ENCODE peak calls at places on chromosomes 16 and 17, in ten cellular contexts. One of them, this sample, is unnamed.

GRCh38 chr17:33021731-33022408 is 30.2 kb downstream of the SPACA3 start:
- DNase-seq in NCI-H748 treated with DMSO at 0.1 percent for 48 hours: no peak
- DNase-seq in lower leg skin: no peak
- DNase-seq in activated naive CD4-positive, alpha-beta T cell treated with Interleukin-2 at 50 U/mL for 16 hours: no peak
- DNase-seq in HTR-8/SVneo: no peak
- DNase-seq in EL: no peak
- DNase-seq in non-pigmented ciliary epithelial cell: no peak
- DNase-seq in progenitor cell of endocrine pancreas: no peak
- DNase-seq in mesothelial cell of epicardium: no peak
- DNase-seq in activated CD4-positive, alpha-beta T cell treated with anti-CD3 and anti-CD28 coated beads for 24 hours: no peak
- DNase-seq in this sample: no peak

GRCh38 chr17:18858567-18859245 is 775 bp downstream of the PRPSAP2 start:
- DNase-seq in NCI-H748 treated with DMSO at 0.1 percent for 48 hours: no peak
- DNase-seq in lower leg skin: no peak
- DNase-seq in activated naive CD4-positive, alpha-beta T cell treated with Interleukin-2 at 50 U/mL for 16 hours: no peak
- DNase-seq in HTR-8/SVneo: no peak
- DNase-seq in EL: no peak
- DNase-seq in non-pigmented ciliary epithelial cell: no peak
- DNase-seq in progenitor cell of endocrine pancreas: no peak
- DNase-seq in mesothelial cell of epicardium: no peak
- DNase-seq in activated CD4-positive, alpha-beta T cell treated with anti-CD3 and anti-CD28 coated beads for 24 hours: no peak
- DNase-seq in this sample: no peak

GRCh38 chr17:78124081-78124835 is 4.3 kb downstream of the TMC6 start:
- DNase-seq in NCI-H748 treated with DMSO at 0.1 percent for 48 hours: no peak
- DNase-seq in lower leg skin: no peak
- DNase-seq in activated naive CD4-positive, alpha-beta T cell treated with Interleukin-2 at 50 U/mL for 16 hours: peak
- DNase-seq in HTR-8/SVneo: no peak
- DNase-seq in EL: no peak
- DNase-seq in non-pigmented ciliary epithelial cell: no peak
- DNase-seq in progenitor cell of endocrine pancreas: no peak
- DNase-seq in mesothelial cell of epicardium: no peak
- DNase-seq in activated CD4-positive, alpha-beta T cell treated with anti-CD3 and anti-CD28 coated beads for 24 hours: no peak
- DNase-seq in this sample: peak

GRCh38 chr16:17396762-17397498 is 73.8 kb downstream of the XYLT1 start:
- DNase-seq in NCI-H748 treated with DMSO at 0.1 percent for 48 hours: peak
- DNase-seq in lower leg skin: peak
- DNase-seq in activated naive CD4-positive, alpha-beta T cell treated with Interleukin-2 at 50 U/mL for 16 hours: peak
- DNase-seq in HTR-8/SVneo: no peak
- DNase-seq in EL: no peak
- DNase-seq in non-pigmented ciliary epithelial cell: no peak
- DNase-seq in progenitor cell of endocrine pancreas: no peak
- DNase-seq in mesothelial cell of epicardium: no peak
- DNase-seq in activated CD4-positive, alpha-beta T cell treated with anti-CD3 and anti-CD28 coated beads for 24 hours: no peak
- DNase-seq in this sample: no peak

GRCh38 chr17:44023545-44024270 is 8.9 kb upstream of the TMEM101 start:
- DNase-seq in NCI-H748 treated with DMSO at 0.1 percent for 48 hours: no peak
- DNase-seq in lower leg skin: no peak
- DNase-seq in activated naive CD4-positive, alpha-beta T cell treated with Interleukin-2 at 50 U/mL for 16 hours: no peak
- DNase-seq in HTR-8/SVneo: no peak
- DNase-seq in EL: no peak
- DNase-seq in non-pigmented ciliary epithelial cell: no peak
- DNase-seq in progenitor cell of endocrine pancreas: no peak
- DNase-seq in mesothelial cell of epicardium: no peak
- DNase-seq in activated CD4-positive, alpha-beta T cell treated with anti-CD3 and anti-CD28 coated beads for 24 hours: no peak
- DNase-seq in this sample: peak

GRCh38 chr17:79045001-79045729 is 21.2 kb downstream of the C1QTNF1 start:
- DNase-seq in NCI-H748 treated with DMSO at 0.1 percent for 48 hours: no peak
- DNase-seq in lower leg skin: no peak
- DNase-seq in activated naive CD4-positive, alpha-beta T cell treated with Interleukin-2 at 50 U/mL for 16 hours: no peak
- DNase-seq in HTR-8/SVneo: no peak
- DNase-seq in EL: no peak
- DNase-seq in non-pigmented ciliary epithelial cell: no peak
- DNase-seq in progenitor cell of endocrine pancreas: no peak
- DNase-seq in mesothelial cell of epicardium: no peak
- DNase-seq in activated CD4-positive, alpha-beta T cell treated with anti-CD3 and anti-CD28 coated beads for 24 hours: no peak
- DNase-seq in this sample: no peak

GRCh38 chr16:3487521-3488410 is 7.5 kb downstream of the C16orf90 start:
- DNase-seq in NCI-H748 treated with DMSO at 0.1 percent for 48 hours: no peak
- DNase-seq in lower leg skin: no peak
- DNase-seq in activated naive CD4-positive, alpha-beta T cell treated with Interleukin-2 at 50 U/mL for 16 hours: no peak
- DNase-seq in HTR-8/SVneo: no peak
- DNase-seq in EL: no peak
- DNase-seq in non-pigmented ciliary epithelial cell: no peak
- DNase-seq in progenitor cell of endocrine pancreas: no peak
- DNase-seq in mesothelial cell of epicardium: no peak
- DNase-seq in activated CD4-positive, alpha-beta T cell treated with anti-CD3 and anti-CD28 coated beads for 24 hours: no peak
- DNase-seq in this sample: no peak

GRCh38 chr17:73271078-73271477 is 9.4 kb upstream of the CPSF4L start:
- DNase-seq in NCI-H748 treated with DMSO at 0.1 percent for 48 hours: no peak
- DNase-seq in lower leg skin: no peak
- DNase-seq in activated naive CD4-positive, alpha-beta T cell treated with Interleukin-2 at 50 U/mL for 16 hours: no peak
- DNase-seq in HTR-8/SVneo: no peak
- DNase-seq in EL: no peak
- DNase-seq in non-pigmented ciliary epithelial cell: no peak
- DNase-seq in progenitor cell of endocrine pancreas: no peak
- DNase-seq in mesothelial cell of epicardium: no peak
- DNase-seq in activated CD4-positive, alpha-beta T cell treated with anti-CD3 and anti-CD28 coated beads for 24 hours: no peak
- DNase-seq in this sample: no peak

GRCh38 chr16:50709061-50709695 is 15.8 kb downstream of the NOD2 start:
- DNase-seq in NCI-H748 treated with DMSO at 0.1 percent for 48 hours: no peak
- DNase-seq in lower leg skin: no peak
- DNase-seq in activated naive CD4-positive, alpha-beta T cell treated with Interleukin-2 at 50 U/mL for 16 hours: no peak
- DNase-seq in HTR-8/SVneo: no peak
- DNase-seq in EL: no peak
- DNase-seq in non-pigmented ciliary epithelial cell: no peak
- DNase-seq in progenitor cell of endocrine pancreas: no peak
- DNase-seq in mesothelial cell of epicardium: no peak
- DNase-seq in activated CD4-positive, alpha-beta T cell treated with anti-CD3 and anti-CD28 coated beads for 24 hours: no peak
- DNase-seq in this sample: no peak

GRCh38 chr16:28218109-28218508 is 6.3 kb upstream of the XPO6 start:
- DNase-seq in NCI-H748 treated with DMSO at 0.1 percent for 48 hours: no peak
- DNase-seq in lower leg skin: no peak
- DNase-seq in activated naive CD4-positive, alpha-beta T cell treated with Interleukin-2 at 50 U/mL for 16 hours: peak
- DNase-seq in HTR-8/SVneo: peak
- DNase-seq in EL: peak
- DNase-seq in non-pigmented ciliary epithelial cell: no peak
- DNase-seq in progenitor cell of endocrine pancreas: no peak
- DNase-seq in mesothelial cell of epicardium: no peak
- DNase-seq in activated CD4-positive, alpha-beta T cell treated with anti-CD3 and anti-CD28 coated beads for 24 hours: no peak
- DNase-seq in this sample: peak

GRCh38 chr16:66471264-66471663 is 44.2 kb downstream of the BEAN1 start:
- DNase-seq in NCI-H748 treated with DMSO at 0.1 percent for 48 hours: no peak
- DNase-seq in lower leg skin: no peak
- DNase-seq in activated naive CD4-positive, alpha-beta T cell treated with Interleukin-2 at 50 U/mL for 16 hours: no peak
- DNase-seq in HTR-8/SVneo: no peak
- DNase-seq in EL: no peak
- DNase-seq in non-pigmented ciliary epithelial cell: no peak
- DNase-seq in progenitor cell of endocrine pancreas: no peak
- DNase-seq in mesothelial cell of epicardium: no peak
- DNase-seq in activated CD4-positive, alpha-beta T cell treated with anti-CD3 and anti-CD28 coated beads for 24 hours: no peak
- DNase-seq in this sample: no peak

GRCh38 chr17:48655913-48656312 is 29.8 kb upstream of the HOXB9 start:
- DNase-seq in NCI-H748 treated with DMSO at 0.1 percent for 48 hours: no peak
- DNase-seq in lower leg skin: no peak
- DNase-seq in activated naive CD4-positive, alpha-beta T cell treated with Interleukin-2 at 50 U/mL for 16 hours: no peak
- DNase-seq in HTR-8/SVneo: no peak
- DNase-seq in EL: no peak
- DNase-seq in non-pigmented ciliary epithelial cell: no peak
- DNase-seq in progenitor cell of endocrine pancreas: no peak
- DNase-seq in mesothelial cell of epicardium: no peak
- DNase-seq in activated CD4-positive, alpha-beta T cell treated with anti-CD3 and anti-CD28 coated beads for 24 hours: no peak
- DNase-seq in this sample: no peak

GRCh38 chr16:89330177-89330856 is 112.8 kb downstream of the ZNF778 start:
- DNase-seq in NCI-H748 treated with DMSO at 0.1 percent for 48 hours: no peak
- DNase-seq in lower leg skin: no peak
- DNase-seq in activated naive CD4-positive, alpha-beta T cell treated with Interleukin-2 at 50 U/mL for 16 hours: peak
- DNase-seq in HTR-8/SVneo: peak
- DNase-seq in EL: peak
- DNase-seq in non-pigmented ciliary epithelial cell: no peak
- DNase-seq in progenitor cell of endocrine pancreas: no peak
- DNase-seq in mesothelial cell of epicardium: no peak
- DNase-seq in activated CD4-positive, alpha-beta T cell treated with anti-CD3 and anti-CD28 coated beads for 24 hours: no peak
- DNase-seq in this sample: no peak

GRCh38 chr17:31740611-31741082 is 118.4 kb downstream of the COPRS start:
- DNase-seq in NCI-H748 treated with DMSO at 0.1 percent for 48 hours: no peak
- DNase-seq in lower leg skin: no peak
- DNase-seq in activated naive CD4-positive, alpha-beta T cell treated with Interleukin-2 at 50 U/mL for 16 hours: no peak
- DNase-seq in HTR-8/SVneo: peak
- DNase-seq in EL: peak
- DNase-seq in non-pigmented ciliary epithelial cell: peak
- DNase-seq in progenitor cell of endocrine pancreas: no peak
- DNase-seq in mesothelial cell of epicardium: no peak
- DNase-seq in activated CD4-positive, alpha-beta T cell treated with anti-CD3 and anti-CD28 coated beads for 24 hours: no peak
- DNase-seq in this sample: no peak

GRCh38 chr16:5010576-5011329 is 23.0 kb downstream of the NAGPA start:
- DNase-seq in NCI-H748 treated with DMSO at 0.1 percent for 48 hours: no peak
- DNase-seq in lower leg skin: no peak
- DNase-seq in activated naive CD4-positive, alpha-beta T cell treated with Interleukin-2 at 50 U/mL for 16 hours: no peak
- DNase-seq in HTR-8/SVneo: no peak
- DNase-seq in EL: no peak
- DNase-seq in non-pigmented ciliary epithelial cell: no peak
- DNase-seq in progenitor cell of endocrine pancreas: no peak
- DNase-seq in mesothelial cell of epicardium: no peak
- DNase-seq in activated CD4-positive, alpha-beta T cell treated with anti-CD3 and anti-CD28 coated beads for 24 hours: no peak
- DNase-seq in this sample: no peak

GRCh38 chr16:22721497-22722100 is 92.4 kb upstream of the HS3ST2 start:
- DNase-seq in NCI-H748 treated with DMSO at 0.1 percent for 48 hours: no peak
- DNase-seq in lower leg skin: no peak
- DNase-seq in activated naive CD4-positive, alpha-beta T cell treated with Interleukin-2 at 50 U/mL for 16 hours: no peak
- DNase-seq in HTR-8/SVneo: no peak
- DNase-seq in EL: no peak
- DNase-seq in non-pigmented ciliary epithelial cell: no peak
- DNase-seq in progenitor cell of endocrine pancreas: no peak
- DNase-seq in mesothelial cell of epicardium: no peak
- DNase-seq in activated CD4-positive, alpha-beta T cell treated with anti-CD3 and anti-CD28 coated beads for 24 hours: no peak
- DNase-seq in this sample: no peak